ENCODE peak calls at places on chromosomes 12 and 14, in four cellular contexts. V, H, Q and L are unnamed samples.

GRCh38 chr14:60356921-60357550 is 108.0 kb downstream of the PPM1A start:
- DNase-seq in V (no peak), H (no peak), Q (no peak), L (no peak)

GRCh38 chr14:37078131-37078530 is 94.3 kb downstream of the SLC25A21 start:
- DNase-seq in V (no peak), H (no peak), Q (no peak), L (no peak)

GRCh38 chr12:3103806-3104205 is 26.6 kb downstream of the TSPAN9 start:
- DNase-seq in V (no peak), H (no peak), Q (no peak), L (no peak)

GRCh38 chr12:32301216-32301615 is 98.1 kb upstream of the FGD4 start:
- DNase-seq in V (no peak), H (no peak), Q (no peak), L (no peak)

GRCh38 chr12:71792599-71792998 is 37.9 kb downstream of the RAB21 start:
- DNase-seq in V (no peak), H (no peak), Q (no peak), L (no peak)

GRCh38 chr14:22882529-22883190 is 362 bp upstream of the REM2 start:
- DNase-seq in V (peak), H (no peak), Q (peak), L (peak)

GRCh38 chr14:99527427-99528076 is 46.3 kb downstream of the CCNK start:
- DNase-seq in V (no peak), H (no peak), Q (no peak), L (no peak)

GRCh38 chr14:59126714-59127436 is 61.6 kb upstream of the DAAM1 start:
- DNase-seq in V (no peak), H (peak), Q (peak), L (no peak)

GRCh38 chr12:123237646-123238329 is 4.6 kb downstream of the MTRFR start:
- DNase-seq in V (peak), H (peak), Q (peak), L (no peak)

GRCh38 chr12:1595026-1595561 is 713 bp upstream of the FBXL14 start:
- DNase-seq in V (no peak), H (no peak), Q (no peak), L (no peak)

GRCh38 chr12:46110928-46111699 is 120.7 kb upstream of the SCAF11 start:
- DNase-seq in V (no peak), H (no peak), Q (no peak), L (no peak)

GRCh38 chr14:66910306-66910705 is 278.9 kb upstream of the GARIN2 start:
- DNase-seq in V (no peak), H (no peak), Q (no peak), L (no peak)

GRCh38 chr12:49137476-49137875 is 6.3 kb upstream of the TUBA1B start:
- DNase-seq in V (no peak), H (no peak), Q (no peak), L (no peak)

GRCh38 chr12:106288134-106288509 is 14.4 kb upstream of the TCP11L2 start:
- DNase-seq in V (no peak), H (no peak), Q (no peak), L (no peak)

GRCh38 chr12:101935769-101936741 is 58.7 kb downstream of the DRAM1 start:
- DNase-seq in V (no peak), H (peak), Q (peak), L (no peak)

GRCh38 chr12:115223322-115223721 is 539.3 kb upstream of the TBX3 start:
- DNase-seq in V (no peak), H (no peak), Q (no peak), L (no peak)

GRCh38 chr14:102508410-102508773 is 1.2 kb downstream of the ANKRD9 start:
- DNase-seq in V (no peak), H (peak), Q (no peak), L (no peak)

GRCh38 chr12:52756281-52756960 is 20.7 kb downstream of the KRT76 start:
- DNase-seq in V (no peak), H (no peak), Q (no peak), L (no peak)

GRCh38 chr12:128298091-128298490 is 31.1 kb downstream of the TMEM132C start:
- DNase-seq in V (no peak), H (no peak), Q (no peak), L (no peak)

GRCh38 chr14:103093856-103094405 is 594 bp upstream of the EXOC3L4 start:
- DNase-seq in V (no peak), H (no peak), Q (no peak), L (no peak)

DNA sequence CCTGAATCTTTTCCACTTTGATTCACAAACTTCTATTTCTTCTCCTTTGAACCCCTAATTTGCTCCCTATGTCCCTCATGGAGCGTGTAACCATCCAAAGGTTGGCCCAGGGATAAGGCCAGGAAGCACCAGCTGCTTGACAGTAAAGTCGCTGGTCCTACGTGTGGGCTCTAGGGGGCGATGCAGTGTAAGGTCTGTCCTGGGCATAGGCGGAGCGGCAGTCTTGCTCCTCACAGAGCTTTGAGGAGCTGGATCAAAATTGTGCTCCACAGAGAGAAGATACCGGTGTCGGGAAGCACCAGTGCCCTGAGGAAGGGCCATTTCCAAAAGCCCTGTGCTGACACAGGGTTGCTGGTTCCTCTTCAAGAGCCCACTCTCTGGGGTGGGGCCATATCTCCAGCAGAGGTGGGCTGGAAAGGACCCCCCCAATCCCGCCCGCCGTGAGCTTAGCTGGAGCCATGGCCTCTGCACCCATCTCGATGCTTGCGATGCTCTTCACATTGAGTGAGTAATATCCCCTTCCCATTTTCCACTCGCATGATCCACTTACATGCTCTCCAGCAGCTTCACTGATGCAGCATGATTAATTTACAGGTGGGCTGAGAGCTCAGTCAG is 49.9 kb upstream of the OR4E1 start:
- DNase-seq in V (peak), H (no peak), Q (no peak), L (no peak)
- TF ChIP-seq CTCF in V (peak), H (no peak), Q (peak), L (peak)

GRCh38 chr12:96210376-96211055 is 16.3 kb downstream of the ELK3 start:
- DNase-seq in V (peak), H (no peak), Q (peak), L (no peak)
- TF ChIP-seq CTCF in V (no peak), H (no peak), Q (no peak), L (no peak)

GRCh38 chr12:85872497-85873091 is 1.5 kb upstream of the NTS start:
- DNase-seq in V (no peak), H (no peak), Q (peak), L (no peak)

GRCh38 chr12:85877459-85877858 is 3.4 kb downstream of the NTS start:
- DNase-seq in V (no peak), H (no peak), Q (no peak), L (no peak)

GRCh38 chr12:85874064-85874463 is at the start of gene NTS:
- DNase-seq in V (no peak), H (no peak), Q (no peak), L (no peak)
- TF ChIP-seq CTCF in V (no peak), H (no peak), Q (no peak), L (no peak)

GRCh38 chr12:69566603-69567002 is 18.7 kb upstream of the CCT2 start:
- DNase-seq in V (no peak), H (no peak), Q (no peak), L (no peak)
- TF ChIP-seq CTCF in V (no peak), H (no peak), Q (no peak), L (no peak)